ENCODE peak calls at places on chromosomes 5 and 9, in seven cellular contexts. X is esophagus squamous epithelium, C is A673, R is heart left ventricle, J is fibroblast of lung, K is right atrium auricular region, W is gastrocnemius medialis. H is an unnamed sample.

GRCh38 chr5:119331566-119332095 is 24.2 kb upstream of the TNFAIP8 start:
- DNase-seq in X (no peak), C (no peak), R (no peak), J (no peak), K (no peak), W (no peak), H (no peak)

GRCh38 chr5:167147879-167148278 is 1143.6 kb upstream of the WWC1 start:
- DNase-seq in X (no peak), C (peak; percentile 37), R (no peak), J (peak; percentile 6), K (no peak), W (no peak), H (peak; percentile 3)

GRCh38 chr5:73917433-73917832 is 291.4 kb downstream of the ARHGEF28 start:
- DNase-seq in X (no peak), C (peak; percentile 67), R (no peak), J (peak; percentile 54), K (no peak), W (peak; percentile 30), H (no peak)

GRCh38 chr9:126531591-126531990 is 82.1 kb upstream of the LMX1B start:
- DNase-seq in X (no peak), C (no peak), R (no peak), J (no peak), K (no peak), W (no peak), H (no peak)

GRCh38 chr9:114371986-114372917 is 15.5 kb downstream of the AKNA start:
- DNase-seq in X (no peak), C (no peak), R (no peak), J (peak; percentile 39), K (no peak), W (peak; percentile 39), H (no peak)

GRCh38 chr5:95631991-95632675 is 12.2 kb downstream of the GPR150 start:
- DNase-seq in X (no peak), C (no peak), R (no peak), J (peak; percentile 45), K (no peak), W (peak; percentile 20), H (peak; percentile 90)

GRCh38 chr9:10274156-10274555 is 338.6 kb downstream of the PTPRD start:
- DNase-seq in X (no peak), C (no peak), R (no peak), J (no peak), K (no peak), W (no peak), H (peak; percentile 35)

GRCh38 chr9:111451570-111451969 is 32.6 kb downstream of the ECPAS start:
- DNase-seq in X (no peak), C (no peak), R (no peak), J (no peak), K (no peak), W (no peak), H (no peak)

GRCh38 chr5:115379622-115380344 is 83.3 kb upstream of the CCDC112 start:
- DNase-seq in X (no peak), C (no peak), R (no peak), J (peak; percentile 64), K (no peak), W (no peak), H (no peak)

GRCh38 chr5:156356238-156356637 is 29.3 kb downstream of the SGCD start:
- DNase-seq in X (no peak), C (no peak), R (no peak), J (peak; percentile 9), K (no peak), W (no peak), H (no peak)

GRCh38 chr9:116860509-116861120 is 173.5 kb downstream of the TRIM32 start:
- DNase-seq in X (no peak), C (peak; percentile 76), R (peak; percentile 47), J (peak; percentile 38), K (peak; percentile 68), W (peak; percentile 55), H (peak; percentile 58)

GRCh38 chr9:116861321-116861720 is 174.2 kb downstream of the TRIM32 start:
- DNase-seq in X (no peak), C (no peak), R (no peak), J (no peak), K (no peak), W (no peak), H (no peak)

GRCh38 chr9:116855881-116856662 is 169.0 kb downstream of the TRIM32 start:
- DNase-seq in X (no peak), C (no peak), R (no peak), J (peak; percentile 29), K (no peak), W (no peak), H (no peak)

GRCh38 chr9:116857321-116857720 is 170.2 kb downstream of the TRIM32 start:
- DNase-seq in X (no peak), C (peak; percentile 12), R (no peak), J (no peak), K (no peak), W (no peak), H (no peak)

DNA sequence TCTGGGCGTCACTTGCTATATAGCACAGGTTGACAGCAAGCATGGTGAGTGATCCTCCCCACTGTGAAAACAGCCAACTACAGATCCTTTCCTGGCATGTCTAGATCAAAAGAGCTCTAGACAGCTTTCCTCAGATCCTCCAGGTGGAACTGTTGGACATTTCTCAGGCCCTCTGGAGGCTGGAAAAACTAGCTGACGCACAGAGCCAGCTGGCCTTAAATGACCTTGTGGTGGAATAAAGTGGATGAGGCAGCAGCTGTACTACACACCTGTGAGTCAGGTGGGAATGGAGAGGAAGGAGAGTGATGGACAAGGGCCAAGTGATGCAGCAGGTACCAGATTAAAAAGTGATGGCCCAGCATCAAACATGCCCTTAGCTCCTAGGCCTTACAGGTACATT is 172.7 kb downstream of the TRIM32 start:
- DNase-seq in X (no peak), C (no peak), R (no peak), J (no peak), K (no peak), W (no peak), H (no peak)
- TF ChIP-seq CTCF in X (peak; percentile 23), C (no peak), R (no peak), J (no peak), K (no peak), W (no peak), H (no peak)

GRCh38 chr5:146461319-146461718 is 14.2 kb downstream of the TCERG1 start:
- DNase-seq in X (no peak), C (peak; percentile 43), R (no peak), J (peak; percentile 41), K (no peak), W (no peak), H (no peak)
- H3K36me3 ChIP-seq in X (peaks cover 100% of the 10 kb centered on the region), C (peaks cover 86% of the 10 kb centered on the region), R (peaks cover 99% of the 10 kb centered on the region), J (peaks cover 5% of the 10 kb centered on the region), K (peaks cover 54% of the 10 kb centered on the region), W (peaks cover 71% of the 10 kb centered on the region), H (peaks cover 35% of the 10 kb centered on the region)

GRCh38 chr5:59390074-59390659 is 503.4 kb downstream of the PDE4D start:
- DNase-seq in X (no peak), C (peak; percentile 35), R (no peak), J (peak; percentile 8), K (no peak), W (no peak), H (no peak)
- TF ChIP-seq CTCF in X (peak; percentile 70), C (peak; percentile 71), R (peak; percentile 74), J (peak; percentile 32), K (peak; percentile 62), W (peak; percentile 74), H (peak; percentile 46)

GRCh38 chr9:121648799-121649198 is 2.6 kb upstream of the DAB2IP start:
- DNase-seq in X (no peak), C (no peak), R (no peak), J (no peak), K (no peak), W (no peak), H (no peak)
- H3K36me3 ChIP-seq in X (no peaks in the 10 kb centered on the region), C (no peaks in the 10 kb centered on the region), R (no peaks in the 10 kb centered on the region), J (no peaks in the 10 kb centered on the region), K (no peaks in the 10 kb centered on the region), W (no peaks in the 10 kb centered on the region), H (no peaks in the 10 kb centered on the region)

GRCh38 chr9:5714501-5715401 is 85.8 kb downstream of the RIC1 start:
- DNase-seq in X (no peak), C (no peak), R (no peak), J (peak; percentile 47), K (no peak), W (no peak), H (peak; percentile 6)
- TF ChIP-seq CTCF in X (peak; percentile 44), C (peak; percentile 26), R (no peak), J (peak; percentile 35), K (no peak), W (peak; percentile 21), H (peak; percentile 51)

DNA sequence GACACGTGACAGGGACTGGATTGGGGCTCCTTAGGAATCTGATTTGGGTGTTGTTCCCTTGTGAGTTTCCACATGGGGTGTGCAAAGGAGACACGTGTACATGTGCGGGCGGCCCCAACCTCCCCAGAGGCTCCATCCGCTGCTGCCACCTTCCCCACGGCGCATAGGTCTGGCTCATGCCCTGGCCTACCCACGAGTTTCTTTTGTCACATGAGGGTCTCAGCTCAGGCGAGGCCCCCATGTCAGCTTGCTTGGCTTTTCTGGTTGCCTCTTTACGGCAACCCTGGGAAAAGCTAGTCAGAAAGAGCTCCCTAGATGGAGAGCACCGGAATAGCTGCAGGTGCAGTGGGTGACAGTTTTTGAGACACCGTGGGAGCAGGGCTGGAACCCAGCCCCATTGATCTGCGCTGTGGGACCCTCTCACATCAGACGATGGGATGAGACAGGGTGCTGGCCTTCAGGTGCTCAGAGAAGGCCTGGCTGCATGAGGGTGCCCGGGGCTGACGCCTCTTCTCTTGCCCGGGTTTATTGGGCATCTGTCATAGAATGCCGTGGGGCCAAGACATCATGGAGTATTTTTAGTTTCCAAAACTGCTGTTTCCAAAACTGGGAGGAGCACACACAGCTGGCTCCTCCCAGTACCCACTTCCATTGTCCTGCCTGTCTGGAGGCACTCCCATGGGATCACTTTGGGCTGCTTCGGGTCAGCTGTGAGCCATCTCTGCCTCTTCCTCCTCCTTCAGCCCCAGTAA is 107.8 kb downstream of the WNK2 start:
- DNase-seq in X (no peak), C (no peak), R (no peak), J (no peak), K (no peak), W (no peak), H (no peak)
- H3K36me3 ChIP-seq in X (no peaks in the 10 kb centered on the region), C (no peaks in the 10 kb centered on the region), R (no peaks in the 10 kb centered on the region), J (no peaks in the 10 kb centered on the region), K (peaks cover 16% of the 10 kb centered on the region), W (no peaks in the 10 kb centered on the region), H (no peaks in the 10 kb centered on the region)

GRCh38 chr5:79133121-79133656 is 21.6 kb downstream of the BHMT start:
- DNase-seq in X (no peak), C (peak; percentile 66), R (no peak), J (peak; percentile 33), K (no peak), W (no peak), H (no peak)
- TF ChIP-seq CTCF in X (peak; percentile 63), C (peak; percentile 49), R (peak; percentile 48), J (no peak), K (peak; percentile 32), W (peak; percentile 35), H (no peak)